ENCODE peak calls at places on chromosomes 16 and 17, in seven cellular contexts. One of them, this sample, is unnamed.

GRCh38 chr16:588639-588888 is 1.3 kb upstream of the RAB40C start:
- DNase-seq in right lobe of liver: no peak
- DNase-seq in heart left ventricle: peak
- DNase-seq in RWPE1: no peak
- DNase-seq in pancreas: no peak
- DNase-seq in CD4-positive, CD25-positive, alpha-beta regulatory T cell: peak
- DNase-seq in tibial artery: peak
- DNase-seq in this sample: peak

GRCh38 chr17:7992516-7992915 is 9.9 kb upstream of the GUCY2D start:
- DNase-seq in right lobe of liver: no peak
- DNase-seq in heart left ventricle: no peak
- DNase-seq in RWPE1: peak
- DNase-seq in pancreas: no peak
- DNase-seq in CD4-positive, CD25-positive, alpha-beta regulatory T cell: no peak
- DNase-seq in tibial artery: peak
- DNase-seq in this sample: no peak

GRCh38 chr17:18184143-18185007 is 747 bp downstream of the ALKBH5 start:
- DNase-seq in right lobe of liver: peak
- DNase-seq in heart left ventricle: peak
- DNase-seq in RWPE1: no peak
- DNase-seq in pancreas: peak
- DNase-seq in CD4-positive, CD25-positive, alpha-beta regulatory T cell: peak
- DNase-seq in tibial artery: peak
- DNase-seq in this sample: peak

GRCh38 chr17:67557052-67557845 is 160.5 kb upstream of the NOL11 start:
- DNase-seq in right lobe of liver: no peak
- DNase-seq in heart left ventricle: no peak
- DNase-seq in RWPE1: no peak
- DNase-seq in pancreas: no peak
- DNase-seq in CD4-positive, CD25-positive, alpha-beta regulatory T cell: no peak
- DNase-seq in tibial artery: no peak
- DNase-seq in this sample: no peak

GRCh38 chr16:2963611-2964415 is at the start of gene KREMEN2:
- DNase-seq in right lobe of liver: no peak
- DNase-seq in heart left ventricle: no peak
- DNase-seq in RWPE1: peak
- DNase-seq in pancreas: peak
- DNase-seq in CD4-positive, CD25-positive, alpha-beta regulatory T cell: no peak
- DNase-seq in tibial artery: no peak
- DNase-seq in this sample: no peak

GRCh38 chr17:75370288-75370687 is 35.2 kb downstream of the GRB2 start:
- DNase-seq in right lobe of liver: no peak
- DNase-seq in heart left ventricle: peak
- DNase-seq in RWPE1: no peak
- DNase-seq in pancreas: no peak
- DNase-seq in CD4-positive, CD25-positive, alpha-beta regulatory T cell: no peak
- DNase-seq in tibial artery: peak
- DNase-seq in this sample: peak

GRCh38 chr17:60102632-60103047 is 23.9 kb upstream of the HEATR6 start:
- DNase-seq in right lobe of liver: no peak
- DNase-seq in heart left ventricle: peak
- DNase-seq in RWPE1: no peak
- DNase-seq in pancreas: no peak
- DNase-seq in CD4-positive, CD25-positive, alpha-beta regulatory T cell: no peak
- DNase-seq in tibial artery: no peak
- DNase-seq in this sample: no peak

GRCh38 chr17:57138030-57138911 is 53.2 kb downstream of the AKAP1 start:
- DNase-seq in right lobe of liver: no peak
- DNase-seq in heart left ventricle: no peak
- DNase-seq in RWPE1: no peak
- DNase-seq in pancreas: no peak
- DNase-seq in CD4-positive, CD25-positive, alpha-beta regulatory T cell: no peak
- DNase-seq in tibial artery: no peak
- DNase-seq in this sample: no peak

GRCh38 chr17:47966079-47966519 is 4.8 kb upstream of the CDK5RAP3 start:
- DNase-seq in right lobe of liver: peak
- DNase-seq in heart left ventricle: no peak
- DNase-seq in RWPE1: no peak
- DNase-seq in pancreas: no peak
- DNase-seq in CD4-positive, CD25-positive, alpha-beta regulatory T cell: no peak
- DNase-seq in tibial artery: no peak
- DNase-seq in this sample: no peak

GRCh38 chr16:57143125-57143965 is 42.5 kb downstream of the PSME3IP1 start:
- DNase-seq in right lobe of liver: peak
- DNase-seq in heart left ventricle: no peak
- DNase-seq in RWPE1: no peak
- DNase-seq in pancreas: peak
- DNase-seq in CD4-positive, CD25-positive, alpha-beta regulatory T cell: no peak
- DNase-seq in tibial artery: peak
- DNase-seq in this sample: peak

GRCh38 chr17:78933025-78933958 is 8.1 kb upstream of the TIMP2 start:
- DNase-seq in right lobe of liver: no peak
- DNase-seq in heart left ventricle: peak
- DNase-seq in RWPE1: peak
- DNase-seq in pancreas: no peak
- DNase-seq in CD4-positive, CD25-positive, alpha-beta regulatory T cell: peak
- DNase-seq in tibial artery: peak
- DNase-seq in this sample: no peak

GRCh38 chr17:9021158-9021984 is at the start of gene NTN1:
- DNase-seq in right lobe of liver: peak
- DNase-seq in heart left ventricle: peak
- DNase-seq in RWPE1: peak
- DNase-seq in pancreas: peak
- DNase-seq in CD4-positive, CD25-positive, alpha-beta regulatory T cell: no peak
- DNase-seq in tibial artery: peak
- DNase-seq in this sample: no peak

GRCh38 chr17:60164164-60164563 is 14.4 kb downstream of the CA4 start:
- DNase-seq in right lobe of liver: no peak
- DNase-seq in heart left ventricle: no peak
- DNase-seq in RWPE1: no peak
- DNase-seq in pancreas: no peak
- DNase-seq in CD4-positive, CD25-positive, alpha-beta regulatory T cell: no peak
- DNase-seq in tibial artery: no peak
- DNase-seq in this sample: no peak

GRCh38 chr16:4403133-4403949 is 13.1 kb downstream of the CORO7 start:
- DNase-seq in right lobe of liver: no peak
- DNase-seq in heart left ventricle: no peak
- DNase-seq in RWPE1: no peak
- DNase-seq in pancreas: no peak
- DNase-seq in CD4-positive, CD25-positive, alpha-beta regulatory T cell: no peak
- DNase-seq in tibial artery: no peak
- DNase-seq in this sample: no peak

GRCh38 chr16:4272114-4272954 is 489 bp downstream of the TFAP4 start:
- DNase-seq in right lobe of liver: peak
- DNase-seq in heart left ventricle: peak
- DNase-seq in RWPE1: peak
- DNase-seq in pancreas: no peak
- DNase-seq in CD4-positive, CD25-positive, alpha-beta regulatory T cell: peak
- DNase-seq in tibial artery: peak
- DNase-seq in this sample: peak

GRCh38 chr17:61337247-61337812 is 62.3 kb upstream of the TBX2 start:
- DNase-seq in right lobe of liver: no peak
- DNase-seq in heart left ventricle: no peak
- DNase-seq in RWPE1: no peak
- DNase-seq in pancreas: no peak
- DNase-seq in CD4-positive, CD25-positive, alpha-beta regulatory T cell: no peak
- DNase-seq in tibial artery: no peak
- DNase-seq in this sample: no peak

GRCh38 chr17:82710499-82711232 is 5.8 kb upstream of the FN3KRP start:
- DNase-seq in right lobe of liver: no peak
- DNase-seq in heart left ventricle: no peak
- DNase-seq in RWPE1: no peak
- DNase-seq in pancreas: no peak
- DNase-seq in CD4-positive, CD25-positive, alpha-beta regulatory T cell: no peak
- DNase-seq in tibial artery: no peak
- DNase-seq in this sample: no peak

GRCh38 chr16:19375561-19376158 is 42.0 kb upstream of the TMC5 start:
- DNase-seq in right lobe of liver: peak
- DNase-seq in heart left ventricle: no peak
- DNase-seq in RWPE1: peak
- DNase-seq in pancreas: no peak
- DNase-seq in CD4-positive, CD25-positive, alpha-beta regulatory T cell: peak
- DNase-seq in tibial artery: no peak
- DNase-seq in this sample: peak

GRCh38 chr17:37673386-37673785 is 30.1 kb upstream of the DDX52 start:
- DNase-seq in right lobe of liver: no peak
- DNase-seq in heart left ventricle: no peak
- DNase-seq in RWPE1: no peak
- DNase-seq in pancreas: no peak
- DNase-seq in CD4-positive, CD25-positive, alpha-beta regulatory T cell: no peak
- DNase-seq in tibial artery: no peak
- DNase-seq in this sample: no peak

GRCh38 chr16:56653218-56653617 is 1.5 kb downstream of the MT1B start:
- DNase-seq in right lobe of liver: no peak
- DNase-seq in heart left ventricle: no peak
- DNase-seq in RWPE1: no peak
- DNase-seq in pancreas: no peak
- DNase-seq in CD4-positive, CD25-positive, alpha-beta regulatory T cell: no peak
- DNase-seq in tibial artery: no peak
- DNase-seq in this sample: no peak

GRCh38 chr16:24839347-24839972 is 6.3 kb upstream of the SLC5A11 start:
- DNase-seq in right lobe of liver: no peak
- DNase-seq in heart left ventricle: no peak
- DNase-seq in RWPE1: no peak
- DNase-seq in pancreas: no peak
- DNase-seq in CD4-positive, CD25-positive, alpha-beta regulatory T cell: no peak
- DNase-seq in tibial artery: no peak
- DNase-seq in this sample: no peak

GRCh38 chr17:80192268-80192667 is 22.4 kb downstream of the CARD14 start:
- DNase-seq in right lobe of liver: no peak
- DNase-seq in heart left ventricle: no peak
- DNase-seq in RWPE1: no peak
- DNase-seq in pancreas: no peak
- DNase-seq in CD4-positive, CD25-positive, alpha-beta regulatory T cell: no peak
- DNase-seq in tibial artery: no peak
- DNase-seq in this sample: peak

GRCh38 chr16:48576927-48577326 is 33.1 kb downstream of the N4BP1 start:
- DNase-seq in right lobe of liver: no peak
- DNase-seq in heart left ventricle: no peak
- DNase-seq in RWPE1: no peak
- DNase-seq in pancreas: no peak
- DNase-seq in CD4-positive, CD25-positive, alpha-beta regulatory T cell: no peak
- DNase-seq in tibial artery: no peak
- DNase-seq in this sample: no peak

GRCh38 chr16:68486671-68487495 is 38.6 kb upstream of the SMPD3 start:
- DNase-seq in right lobe of liver: no peak
- DNase-seq in heart left ventricle: no peak
- DNase-seq in RWPE1: no peak
- DNase-seq in pancreas: no peak
- DNase-seq in CD4-positive, CD25-positive, alpha-beta regulatory T cell: no peak
- DNase-seq in tibial artery: no peak
- DNase-seq in this sample: no peak
- H3K27ac ChIP-seq in right lobe of liver: no peak
- H3K27ac ChIP-seq in heart left ventricle: no peak
- H3K27ac ChIP-seq in RWPE1: no peak
- H3K27ac ChIP-seq in pancreas: peak
- H3K27ac ChIP-seq in CD4-positive, CD25-positive, alpha-beta regulatory T cell: no peak
- H3K27ac ChIP-seq in tibial artery: no peak
- H3K27ac ChIP-seq in this sample: no peak

DNA sequence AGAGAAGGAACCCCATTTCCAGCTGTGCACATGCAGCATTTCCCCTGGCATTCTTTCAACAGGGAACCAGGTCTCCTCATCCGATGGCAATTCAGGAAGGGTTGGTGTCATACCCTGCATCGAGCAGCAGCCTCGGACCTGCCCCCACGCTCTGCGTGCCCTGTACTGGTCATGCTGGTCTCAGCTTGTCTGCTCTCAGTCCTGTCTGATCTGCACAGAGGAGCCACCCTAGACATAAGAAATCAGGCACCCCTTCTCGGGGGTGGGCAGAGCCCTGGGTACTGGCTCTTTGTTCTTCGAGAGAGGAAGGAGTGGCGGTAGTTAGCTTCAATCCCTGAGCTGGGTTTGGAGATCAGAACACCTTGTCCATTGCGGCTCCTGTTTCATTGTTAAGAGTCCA is 162.0 kb upstream of the RPH3AL start:
- DNase-seq in right lobe of liver: no peak
- DNase-seq in heart left ventricle: no peak
- DNase-seq in RWPE1: no peak
- DNase-seq in pancreas: no peak
- DNase-seq in CD4-positive, CD25-positive, alpha-beta regulatory T cell: no peak
- DNase-seq in tibial artery: no peak
- DNase-seq in this sample: no peak
- H3K27ac ChIP-seq in right lobe of liver: no peak
- H3K27ac ChIP-seq in heart left ventricle: no peak
- H3K27ac ChIP-seq in RWPE1: no peak
- H3K27ac ChIP-seq in pancreas: no peak
- H3K27ac ChIP-seq in CD4-positive, CD25-positive, alpha-beta regulatory T cell: no peak
- H3K27ac ChIP-seq in tibial artery: no peak
- H3K27ac ChIP-seq in this sample: no peak

DNA sequence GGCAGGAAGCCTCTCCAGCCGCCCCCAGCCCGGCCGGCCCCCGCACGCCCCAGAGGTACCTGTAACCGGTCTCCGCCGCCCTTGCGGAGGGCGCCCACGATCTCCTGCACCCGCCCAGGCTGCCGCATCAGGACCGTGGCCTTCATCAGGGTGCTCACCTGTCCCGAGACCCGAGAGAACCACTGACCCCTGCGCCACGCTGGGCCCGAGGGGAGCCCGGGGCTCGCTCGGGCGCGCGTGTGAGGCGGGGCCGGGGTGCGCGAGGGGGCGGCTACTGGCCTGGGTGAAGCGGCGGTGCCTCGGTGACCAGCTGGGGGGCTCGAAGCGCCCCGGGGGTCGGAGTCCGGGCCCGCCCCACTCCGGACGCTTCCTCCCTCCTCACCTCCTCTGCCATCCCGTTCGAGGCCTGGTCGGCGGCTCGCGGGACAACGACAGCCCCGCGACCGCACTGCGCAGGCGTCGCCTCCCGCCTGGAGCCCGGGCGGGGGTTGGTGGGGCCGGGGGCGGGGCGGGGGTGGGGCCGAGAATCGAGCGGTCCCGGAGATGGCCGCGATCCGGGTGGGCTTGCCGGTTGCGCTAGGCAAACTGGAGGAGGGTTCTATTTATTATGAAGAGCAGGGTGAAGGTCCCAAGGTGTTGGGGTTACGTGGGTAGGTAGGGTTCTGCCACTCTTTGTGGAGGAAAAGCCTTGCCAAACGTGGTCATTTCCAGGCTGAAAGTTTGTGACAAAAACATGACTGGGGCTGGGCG is at the start of gene NT5C3B:
- DNase-seq in right lobe of liver: peak
- DNase-seq in heart left ventricle: peak
- DNase-seq in RWPE1: peak
- DNase-seq in pancreas: peak
- DNase-seq in CD4-positive, CD25-positive, alpha-beta regulatory T cell: peak
- DNase-seq in tibial artery: peak
- DNase-seq in this sample: peak
- H3K27ac ChIP-seq in right lobe of liver: peak
- H3K27ac ChIP-seq in heart left ventricle: peak
- H3K27ac ChIP-seq in RWPE1: peak
- H3K27ac ChIP-seq in pancreas: no peak
- H3K27ac ChIP-seq in CD4-positive, CD25-positive, alpha-beta regulatory T cell: no peak
- H3K27ac ChIP-seq in tibial artery: peak
- H3K27ac ChIP-seq in this sample: peak

DNA sequence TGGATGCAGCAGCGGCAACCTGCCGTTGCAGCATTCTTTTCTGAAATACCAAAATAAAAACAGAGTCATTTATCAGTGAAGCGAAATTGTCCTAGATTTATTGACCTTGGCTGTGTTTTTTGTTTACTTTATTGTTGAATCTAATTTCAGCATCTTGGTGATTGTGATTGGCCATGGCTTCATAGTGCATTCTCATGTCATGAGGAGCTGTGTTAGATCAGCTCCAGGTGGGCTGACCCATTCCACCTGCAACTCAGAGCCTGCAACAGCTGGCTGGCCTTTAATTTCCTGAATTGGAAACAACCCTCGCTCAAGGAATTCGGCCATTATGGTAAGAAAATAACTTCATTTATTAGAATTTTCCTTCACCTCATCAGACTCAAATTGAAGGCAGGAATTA is 16.4 kb downstream of the KRT24 start:
- DNase-seq in right lobe of liver: no peak
- DNase-seq in heart left ventricle: no peak
- DNase-seq in RWPE1: no peak
- DNase-seq in pancreas: no peak
- DNase-seq in CD4-positive, CD25-positive, alpha-beta regulatory T cell: no peak
- DNase-seq in tibial artery: no peak
- DNase-seq in this sample: no peak
- H3K27ac ChIP-seq in right lobe of liver: no peak
- H3K27ac ChIP-seq in heart left ventricle: no peak
- H3K27ac ChIP-seq in RWPE1: no peak
- H3K27ac ChIP-seq in pancreas: peak
- H3K27ac ChIP-seq in CD4-positive, CD25-positive, alpha-beta regulatory T cell: no peak
- H3K27ac ChIP-seq in tibial artery: no peak
- H3K27ac ChIP-seq in this sample: no peak

This sample was measured in dorsolateral prefrontal cortex.